ENCODE peak calls at places on chromosomes 1 and 21, in four cellular contexts. D is thoracic aorta, R is anterior cingulate cortex, X is RWPE2. V is an unnamed sample.

GRCh38 chr1:163875214-163875926 is 553.6 kb downstream of the NUF2 start:
- DNase-seq in D (no peak), R (no peak), X (no peak), V (no peak)

GRCh38 chr1:39398278-39399010 is 93.0 kb upstream of the BMP8A start:
- DNase-seq in D (peak), R (no peak), X (peak), V (peak)

GRCh38 chr1:153957744-153958110 is 685 bp downstream of the CRTC2 start:
- DNase-seq in D (no peak), R (no peak), X (no peak), V (peak)

GRCh38 chr1:230277201-230277771 is 148.8 kb downstream of the PGBD5 start:
- DNase-seq in D (no peak), R (no peak), X (no peak), V (no peak)

GRCh38 chr1:90348934-90349333 is 354.0 kb downstream of the ZNF326 start:
- DNase-seq in D (no peak), R (no peak), X (no peak), V (no peak)

GRCh38 chr1:202656951-202657646 is 53.2 kb downstream of the SYT2 start:
- DNase-seq in D (no peak), R (no peak), X (no peak), V (peak)

GRCh38 chr1:13702425-13703127 is 2.6 kb downstream of the PRDM2 start:
- DNase-seq in D (no peak), R (no peak), X (no peak), V (no peak)

GRCh38 chr1:37448691-37449417 is 25.5 kb upstream of the ZC3H12A start:
- DNase-seq in D (no peak), R (no peak), X (no peak), V (no peak)

GRCh38 chr21:31573217-31573616 is 86.3 kb upstream of the SOD1 start:
- DNase-seq in D (no peak), R (no peak), X (no peak), V (no peak)

GRCh38 chr1:19648689-19649088 is 4.6 kb downstream of the NBL1 start:
- DNase-seq in D (no peak), R (no peak), X (no peak), V (peak)

GRCh38 chr1:24896596-24897262 is 33.3 kb downstream of the RUNX3 start:
- DNase-seq in D (no peak), R (no peak), X (peak), V (no peak)

GRCh38 chr1:29383972-29384371 is 147.7 kb downstream of the PTPRU start:
- DNase-seq in D (no peak), R (no peak), X (no peak), V (peak)

GRCh38 chr1:35499652-35500176 is 57.5 kb downstream of the KIAA0319L start:
- DNase-seq in D (no peak), R (no peak), X (no peak), V (no peak)